ENCODE peak calls at places on chromosomes 5 and 9, in five cellular contexts. One of them, this sample, is unnamed.

GRCh38 chr5:74833537-74834266 is 32.5 kb downstream of the FAM169A start:
- DNase-seq in HepG2: peak
- DNase-seq in HCT116: no peak
- DNase-seq in K562: no peak
- DNase-seq in H1: no peak
- DNase-seq in this sample: no peak

GRCh38 chr5:159330131-159330530 is at the start of gene IL12B:
- DNase-seq in HepG2: no peak
- DNase-seq in HCT116: no peak
- DNase-seq in K562: no peak
- DNase-seq in H1: no peak
- DNase-seq in this sample: no peak

GRCh38 chr9:14043491-14043890 is 270.4 kb downstream of the NFIB start:
- DNase-seq in HepG2: no peak
- DNase-seq in HCT116: no peak
- DNase-seq in K562: no peak
- DNase-seq in H1: no peak
- DNase-seq in this sample: no peak

GRCh38 chr9:69121155-69122085 is 52.7 kb upstream of the TJP2 start:
- DNase-seq in HepG2: peak
- DNase-seq in HCT116: no peak
- DNase-seq in K562: no peak
- DNase-seq in H1: peak
- DNase-seq in this sample: peak

GRCh38 chr5:45454114-45454513 is 242.1 kb downstream of the HCN1 start:
- DNase-seq in HepG2: no peak
- DNase-seq in HCT116: peak
- DNase-seq in K562: no peak
- DNase-seq in H1: no peak
- DNase-seq in this sample: no peak

GRCh38 chr9:10612649-10613398 is at the start of gene PTPRD:
- DNase-seq in HepG2: peak
- DNase-seq in HCT116: no peak
- DNase-seq in K562: peak
- DNase-seq in H1: peak
- DNase-seq in this sample: peak

GRCh38 chr5:127814225-127814973 is 111.2 kb downstream of the CCDC192 start:
- DNase-seq in HepG2: no peak
- DNase-seq in HCT116: no peak
- DNase-seq in K562: no peak
- DNase-seq in H1: no peak
- DNase-seq in this sample: no peak

GRCh38 chr9:90523953-90524352 is 118.7 kb downstream of the DIRAS2 start:
- DNase-seq in HepG2: no peak
- DNase-seq in HCT116: no peak
- DNase-seq in K562: no peak
- DNase-seq in H1: no peak
- DNase-seq in this sample: no peak

GRCh38 chr9:115109486-115109885 is 8.5 kb downstream of the TNC start:
- DNase-seq in HepG2: no peak
- DNase-seq in HCT116: no peak
- DNase-seq in K562: no peak
- DNase-seq in H1: no peak
- DNase-seq in this sample: no peak

GRCh38 chr9:126474786-126475485 is 138.8 kb upstream of the LMX1B start:
- DNase-seq in HepG2: no peak
- DNase-seq in HCT116: peak
- DNase-seq in K562: no peak
- DNase-seq in H1: no peak
- DNase-seq in this sample: no peak

GRCh38 chr9:11204521-11204920 is 591.7 kb upstream of the PTPRD start:
- DNase-seq in HepG2: no peak
- DNase-seq in HCT116: no peak
- DNase-seq in K562: no peak
- DNase-seq in H1: no peak
- DNase-seq in this sample: no peak

GRCh38 chr5:177458912-177459350 is 12.3 kb downstream of the PRR7 start:
- DNase-seq in HepG2: no peak
- DNase-seq in HCT116: no peak
- DNase-seq in K562: peak
- DNase-seq in H1: peak
- DNase-seq in this sample: no peak

GRCh38 chr5:177455661-177456590 is 9.3 kb downstream of the PRR7 start:
- DNase-seq in HepG2: peak
- DNase-seq in HCT116: peak
- DNase-seq in K562: peak
- DNase-seq in H1: peak
- DNase-seq in this sample: peak

GRCh38 chr5:177456591-177456964 is 10.0 kb downstream of the PRR7 start:
- DNase-seq in HepG2: no peak
- DNase-seq in HCT116: no peak
- DNase-seq in K562: no peak
- DNase-seq in H1: no peak
- DNase-seq in this sample: no peak

GRCh38 chr5:177458122-177458681 is 11.6 kb downstream of the PRR7 start:
- DNase-seq in HepG2: no peak
- DNase-seq in HCT116: no peak
- DNase-seq in K562: no peak
- DNase-seq in H1: no peak
- DNase-seq in this sample: no peak

DNA sequence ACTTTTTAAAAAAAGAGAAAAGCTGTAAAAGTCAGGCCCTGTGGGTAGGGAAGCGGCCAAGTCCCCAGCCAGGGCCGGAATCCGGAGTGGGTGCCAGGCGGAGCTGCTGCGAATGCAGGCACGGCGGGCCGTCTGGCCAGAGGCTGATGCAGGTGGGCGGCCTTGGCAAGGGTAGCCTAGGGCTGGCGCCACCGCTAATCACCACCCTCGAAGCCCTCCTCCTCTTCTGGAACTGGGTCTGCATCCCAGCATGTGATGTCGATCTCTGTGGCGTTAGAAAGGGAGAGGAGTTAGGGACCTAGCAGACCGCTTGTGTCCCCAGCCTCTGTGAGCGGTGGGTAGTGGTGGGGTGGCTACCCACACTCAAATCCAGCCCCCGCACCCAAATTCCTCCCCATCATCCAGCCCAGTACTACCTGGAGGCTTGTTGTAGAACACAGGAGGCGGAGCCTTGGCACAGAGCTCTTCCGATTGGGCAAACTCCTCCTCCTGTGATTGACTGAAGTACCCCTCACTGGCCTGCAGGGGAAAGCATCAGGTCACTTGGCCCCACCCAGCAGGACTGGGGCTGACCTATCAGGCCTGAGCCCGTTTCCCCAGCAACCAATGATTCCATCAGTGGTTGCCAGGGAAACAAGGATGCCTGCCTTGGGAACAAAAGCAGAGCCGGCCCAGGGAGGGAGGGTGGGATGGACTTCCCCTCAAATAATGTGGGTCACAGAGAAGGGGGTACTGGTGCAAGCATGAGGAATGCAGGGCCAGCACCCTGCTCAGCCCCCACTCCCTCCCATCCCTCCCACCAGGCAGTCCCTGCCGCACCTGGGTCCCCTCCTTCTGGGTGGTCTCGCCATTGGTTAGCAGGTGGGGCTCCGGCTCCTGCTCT is 10.9 kb downstream of the PRR7 start:
- DNase-seq in HepG2: peak
- DNase-seq in HCT116: peak
- DNase-seq in K562: peak
- DNase-seq in H1: peak
- DNase-seq in this sample: peak
- TF ChIP-seq ZNF274 in HepG2: no peak
- TF ChIP-seq ZNF274 in HCT116: no peak
- TF ChIP-seq ZNF274 in K562: no peak
- TF ChIP-seq ZNF274 in H1: no peak
- TF ChIP-seq ZNF274 in this sample: no peak

GRCh38 chr5:78060421-78060820 is 234.1 kb downstream of the AP3B1 start:
- DNase-seq in HepG2: no peak
- DNase-seq in HCT116: no peak
- DNase-seq in K562: no peak
- DNase-seq in H1: no peak
- DNase-seq in this sample: no peak
- TF ChIP-seq ZNF274 in HepG2: no peak
- TF ChIP-seq ZNF274 in HCT116: no peak
- TF ChIP-seq ZNF274 in K562: no peak
- TF ChIP-seq ZNF274 in H1: no peak
- TF ChIP-seq ZNF274 in this sample: no peak

GRCh38 chr9:72925126-72925810 is 27.6 kb downstream of the ALDH1A1 start:
- DNase-seq in HepG2: peak
- DNase-seq in HCT116: no peak
- DNase-seq in K562: no peak
- DNase-seq in H1: no peak
- DNase-seq in this sample: no peak

GRCh38 chr9:72928042-72928507 is 24.8 kb downstream of the ALDH1A1 start:
- DNase-seq in HepG2: no peak
- DNase-seq in HCT116: no peak
- DNase-seq in K562: no peak
- DNase-seq in H1: no peak
- DNase-seq in this sample: no peak

GRCh38 chr9:72926506-72926905 is 26.3 kb downstream of the ALDH1A1 start:
- DNase-seq in HepG2: no peak
- DNase-seq in HCT116: no peak
- DNase-seq in K562: no peak
- DNase-seq in H1: no peak
- DNase-seq in this sample: no peak

GRCh38 chr9:72924116-72924790 is 28.6 kb downstream of the ALDH1A1 start:
- DNase-seq in HepG2: no peak
- DNase-seq in HCT116: no peak
- DNase-seq in K562: no peak
- DNase-seq in H1: no peak
- DNase-seq in this sample: no peak

GRCh38 chr9:72925891-72926290 is 27.0 kb downstream of the ALDH1A1 start:
- DNase-seq in HepG2: no peak
- DNase-seq in HCT116: no peak
- DNase-seq in K562: no peak
- DNase-seq in H1: no peak
- DNase-seq in this sample: no peak
- TF ChIP-seq ZNF274 in HepG2: no peak
- TF ChIP-seq ZNF274 in HCT116: no peak
- TF ChIP-seq ZNF274 in K562: no peak
- TF ChIP-seq ZNF274 in H1: no peak
- TF ChIP-seq ZNF274 in this sample: no peak

GRCh38 chr9:97767891-97768290 is 70.8 kb upstream of the XPA start:
- DNase-seq in HepG2: no peak
- DNase-seq in HCT116: no peak
- DNase-seq in K562: no peak
- DNase-seq in H1: no peak
- DNase-seq in this sample: no peak
- TF ChIP-seq ZNF274 in HepG2: no peak
- TF ChIP-seq ZNF274 in HCT116: no peak
- TF ChIP-seq ZNF274 in K562: no peak
- TF ChIP-seq ZNF274 in H1: no peak
- TF ChIP-seq ZNF274 in this sample: no peak

DNA sequence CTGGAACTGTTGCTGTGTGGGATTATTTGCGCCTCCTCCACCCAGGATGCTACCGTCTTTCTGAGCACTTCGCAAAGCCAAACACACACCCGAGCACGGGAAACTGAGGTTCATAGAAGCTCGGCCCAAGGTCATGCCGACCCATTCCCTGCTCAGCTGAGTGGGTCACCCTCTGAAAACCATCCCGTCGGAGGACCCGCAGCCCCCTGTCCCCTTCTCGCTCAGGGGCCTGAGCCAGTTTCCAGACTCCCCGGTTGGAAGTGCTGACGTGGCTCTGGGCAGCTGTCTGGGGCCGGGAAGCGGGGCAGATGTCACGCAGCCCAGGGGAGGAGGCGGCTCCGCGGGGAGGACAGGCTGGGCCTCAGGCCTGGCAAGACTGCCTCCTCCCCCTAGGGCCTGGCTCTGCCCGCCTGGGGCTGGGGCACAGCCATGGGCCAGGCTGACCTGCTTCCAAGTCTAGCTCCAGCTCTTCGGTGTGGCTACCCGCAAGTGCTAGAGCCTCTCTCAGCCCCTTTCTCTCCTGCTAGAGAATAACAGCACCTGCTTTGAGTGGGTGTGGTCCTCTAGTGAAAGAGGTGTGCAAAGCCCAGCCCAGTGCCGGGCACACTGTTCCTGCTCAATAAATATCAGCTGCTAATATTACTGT is 9.9 kb upstream of the CXXC5 start:
- DNase-seq in HepG2: no peak
- DNase-seq in HCT116: no peak
- DNase-seq in K562: peak
- DNase-seq in H1: peak
- DNase-seq in this sample: no peak
- TF ChIP-seq ZNF274 in HepG2: no peak
- TF ChIP-seq ZNF274 in HCT116: no peak
- TF ChIP-seq ZNF274 in K562: no peak
- TF ChIP-seq ZNF274 in H1: no peak
- TF ChIP-seq ZNF274 in this sample: no peak

DNA sequence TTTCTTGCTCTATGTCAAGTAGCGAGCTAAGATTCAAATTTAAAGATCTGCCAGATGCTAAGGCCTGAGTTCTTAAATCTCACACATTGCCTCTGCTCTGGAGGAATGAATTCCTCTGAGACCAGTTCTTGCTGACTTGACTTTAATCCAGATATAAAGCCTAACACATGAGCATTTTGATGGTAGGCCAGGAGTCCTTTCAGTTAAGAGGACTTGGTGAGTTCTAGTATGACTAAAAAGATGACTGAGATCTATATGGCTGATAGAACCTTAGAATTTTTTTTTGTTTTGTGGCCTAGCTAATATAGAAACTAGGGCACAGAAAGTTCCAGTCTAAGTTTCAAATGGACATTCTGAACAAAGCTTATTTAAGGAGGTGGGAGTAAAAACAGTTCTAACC is 1.4 kb upstream of the INIP start:
- DNase-seq in HepG2: no peak
- DNase-seq in HCT116: no peak
- DNase-seq in K562: no peak
- DNase-seq in H1: no peak
- DNase-seq in this sample: no peak
- TF ChIP-seq ZNF274 in HepG2: no peak
- TF ChIP-seq ZNF274 in HCT116: no peak
- TF ChIP-seq ZNF274 in K562: no peak
- TF ChIP-seq ZNF274 in H1: no peak
- TF ChIP-seq ZNF274 in this sample: no peak

DNA sequence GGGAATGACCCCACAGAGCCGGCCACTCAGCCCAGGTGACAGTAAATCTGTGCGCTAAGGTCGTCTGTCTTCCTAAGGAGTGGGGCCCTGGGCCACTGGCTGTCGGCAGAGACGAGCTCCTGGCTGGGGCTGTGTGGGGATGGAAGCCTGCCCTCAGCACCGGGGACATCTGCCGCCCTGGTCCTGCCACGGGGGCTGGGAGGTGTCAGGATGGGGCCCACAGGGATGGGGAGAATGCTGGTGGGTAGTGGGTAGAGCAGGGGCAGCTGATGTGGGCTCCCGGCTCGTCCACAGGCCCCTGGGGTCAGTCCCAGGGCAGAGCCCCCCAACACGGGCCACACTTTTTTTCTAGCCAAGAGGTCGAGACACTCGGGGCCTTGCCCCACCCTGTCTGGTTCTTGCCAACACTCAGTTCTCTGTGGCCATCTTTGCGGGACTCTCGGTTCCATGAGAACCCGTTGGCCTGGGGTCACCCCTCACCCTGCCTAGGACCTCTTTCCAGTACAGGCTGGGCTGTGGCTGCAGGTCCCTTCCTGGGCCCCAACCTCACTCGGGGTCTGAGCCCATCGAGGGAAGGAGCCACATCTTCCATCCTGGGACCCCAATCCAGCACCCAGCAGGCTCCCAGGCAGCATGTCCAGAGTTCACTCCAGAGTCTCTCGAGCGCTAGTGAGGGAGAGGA is 45.0 kb downstream of the DBH start:
- DNase-seq in HepG2: no peak
- DNase-seq in HCT116: no peak
- DNase-seq in K562: no peak
- DNase-seq in H1: no peak
- DNase-seq in this sample: no peak
- TF ChIP-seq ZNF274 in HepG2: no peak
- TF ChIP-seq ZNF274 in HCT116: no peak
- TF ChIP-seq ZNF274 in K562: no peak
- TF ChIP-seq ZNF274 in H1: no peak
- TF ChIP-seq ZNF274 in this sample: no peak

This sample was measured in NT2/D1.